ENCODE peak calls at places on chromosomes 7 and 10, in nine cellular contexts. One of them, this sample, is unnamed.

GRCh38 chr10:29794776-29795635 is 160.2 kb upstream of the SVIL start:
- DNase-seq in GM03348: peak; percentile 13
- DNase-seq in NB4: no peak
- DNase-seq in non-pigmented ciliary epithelial cell: no peak
- DNase-seq in adrenal gland: no peak
- DNase-seq in NCI-H2171 treated with DMSO at 0.1 percent for 48 hours: no peak
- DNase-seq in fibroblast of pulmonary artery: peak; percentile 36
- DNase-seq in activated T-cell treated with anti-CD3 and anti-CD28 coated beads, Interleukin-2, amount 50 U/mL, for 24 hours: no peak
- DNase-seq in right cardiac atrium: no peak
- DNase-seq in this sample: no peak

GRCh38 chr10:80204801-80205477 is 398 bp downstream of the ANXA11 start:
- DNase-seq in NCI-H2171 treated with DMSO at 0.1 percent for 48 hours: no peak
- DNase-seq in GM03348: peak; percentile 76
- DNase-seq in NB4: peak; percentile 64
- DNase-seq in right cardiac atrium: peak; percentile 85
- DNase-seq in adrenal gland: peak; percentile 28
- DNase-seq in fibroblast of pulmonary artery: no peak
- DNase-seq in activated T-cell treated with anti-CD3 and anti-CD28 coated beads, Interleukin-2, amount 50 U/mL, for 24 hours: no peak
- DNase-seq in non-pigmented ciliary epithelial cell: no peak
- DNase-seq in this sample: peak; percentile 44

GRCh38 chr7:30703756-30704155 is 21.5 kb upstream of the CRHR2 start:
- DNase-seq in non-pigmented ciliary epithelial cell: no peak
- DNase-seq in NCI-H2171 treated with DMSO at 0.1 percent for 48 hours: no peak
- DNase-seq in right cardiac atrium: no peak
- DNase-seq in NB4: no peak
- DNase-seq in adrenal gland: no peak
- DNase-seq in GM03348: no peak
- DNase-seq in fibroblast of pulmonary artery: no peak
- DNase-seq in activated T-cell treated with anti-CD3 and anti-CD28 coated beads, Interleukin-2, amount 50 U/mL, for 24 hours: no peak
- DNase-seq in this sample: no peak

GRCh38 chr7:3168869-3169268 is 125.2 kb upstream of the CARD11 start:
- DNase-seq in right cardiac atrium: no peak
- DNase-seq in fibroblast of pulmonary artery: no peak
- DNase-seq in NB4: peak; percentile 37
- DNase-seq in adrenal gland: no peak
- DNase-seq in GM03348: no peak
- DNase-seq in activated T-cell treated with anti-CD3 and anti-CD28 coated beads, Interleukin-2, amount 50 U/mL, for 24 hours: no peak
- DNase-seq in non-pigmented ciliary epithelial cell: no peak
- DNase-seq in NCI-H2171 treated with DMSO at 0.1 percent for 48 hours: no peak
- DNase-seq in this sample: no peak

GRCh38 chr7:10038351-10038750 is 935.3 kb upstream of the PHF14 start:
- DNase-seq in adrenal gland: no peak
- DNase-seq in NB4: no peak
- DNase-seq in GM03348: no peak
- DNase-seq in fibroblast of pulmonary artery: no peak
- DNase-seq in activated T-cell treated with anti-CD3 and anti-CD28 coated beads, Interleukin-2, amount 50 U/mL, for 24 hours: no peak
- DNase-seq in right cardiac atrium: no peak
- DNase-seq in non-pigmented ciliary epithelial cell: no peak
- DNase-seq in NCI-H2171 treated with DMSO at 0.1 percent for 48 hours: no peak
- DNase-seq in this sample: no peak

GRCh38 chr7:73668103-73668937 is 689 bp downstream of the VPS37D start:
- DNase-seq in NCI-H2171 treated with DMSO at 0.1 percent for 48 hours: peak; percentile 91
- DNase-seq in GM03348: peak; percentile 47
- DNase-seq in adrenal gland: no peak
- DNase-seq in non-pigmented ciliary epithelial cell: no peak
- DNase-seq in NB4: no peak
- DNase-seq in fibroblast of pulmonary artery: peak; percentile 9
- DNase-seq in right cardiac atrium: peak; percentile 63
- DNase-seq in activated T-cell treated with anti-CD3 and anti-CD28 coated beads, Interleukin-2, amount 50 U/mL, for 24 hours: no peak
- DNase-seq in this sample: no peak

GRCh38 chr10:69898524-69898923 is 96.8 kb downstream of the COL13A1 start:
- DNase-seq in GM03348: no peak
- DNase-seq in activated T-cell treated with anti-CD3 and anti-CD28 coated beads, Interleukin-2, amount 50 U/mL, for 24 hours: no peak
- DNase-seq in non-pigmented ciliary epithelial cell: no peak
- DNase-seq in right cardiac atrium: peak; percentile 12
- DNase-seq in NCI-H2171 treated with DMSO at 0.1 percent for 48 hours: no peak
- DNase-seq in adrenal gland: no peak
- DNase-seq in NB4: no peak
- DNase-seq in fibroblast of pulmonary artery: no peak
- DNase-seq in this sample: peak; percentile 88

GRCh38 chr10:46002916-46003693 is 27.3 kb downstream of the NCOA4 start:
- DNase-seq in GM03348: peak; percentile 18
- DNase-seq in NCI-H2171 treated with DMSO at 0.1 percent for 48 hours: no peak
- DNase-seq in right cardiac atrium: no peak
- DNase-seq in non-pigmented ciliary epithelial cell: no peak
- DNase-seq in fibroblast of pulmonary artery: no peak
- DNase-seq in adrenal gland: no peak
- DNase-seq in NB4: no peak
- DNase-seq in activated T-cell treated with anti-CD3 and anti-CD28 coated beads, Interleukin-2, amount 50 U/mL, for 24 hours: no peak
- DNase-seq in this sample: no peak

GRCh38 chr7:69837387-69838068 is 239.3 kb downstream of the AUTS2 start:
- DNase-seq in NB4: no peak
- DNase-seq in fibroblast of pulmonary artery: peak; percentile 10
- DNase-seq in adrenal gland: no peak
- DNase-seq in non-pigmented ciliary epithelial cell: no peak
- DNase-seq in GM03348: no peak
- DNase-seq in right cardiac atrium: no peak
- DNase-seq in NCI-H2171 treated with DMSO at 0.1 percent for 48 hours: peak; percentile 84
- DNase-seq in activated T-cell treated with anti-CD3 and anti-CD28 coated beads, Interleukin-2, amount 50 U/mL, for 24 hours: no peak
- DNase-seq in this sample: no peak

GRCh38 chr7:110774066-110774465 is 316.9 kb upstream of the LRRN3 start:
- DNase-seq in activated T-cell treated with anti-CD3 and anti-CD28 coated beads, Interleukin-2, amount 50 U/mL, for 24 hours: no peak
- DNase-seq in adrenal gland: no peak
- DNase-seq in fibroblast of pulmonary artery: no peak
- DNase-seq in NCI-H2171 treated with DMSO at 0.1 percent for 48 hours: no peak
- DNase-seq in non-pigmented ciliary epithelial cell: no peak
- DNase-seq in right cardiac atrium: no peak
- DNase-seq in GM03348: no peak
- DNase-seq in NB4: no peak
- DNase-seq in this sample: no peak

GRCh38 chr10:125217986-125218675 is 57.8 kb upstream of the CTBP2 start:
- DNase-seq in right cardiac atrium: no peak
- DNase-seq in fibroblast of pulmonary artery: no peak
- DNase-seq in adrenal gland: no peak
- DNase-seq in non-pigmented ciliary epithelial cell: no peak
- DNase-seq in GM03348: peak; percentile 62
- DNase-seq in activated T-cell treated with anti-CD3 and anti-CD28 coated beads, Interleukin-2, amount 50 U/mL, for 24 hours: no peak
- DNase-seq in NB4: peak; percentile 13
- DNase-seq in NCI-H2171 treated with DMSO at 0.1 percent for 48 hours: no peak
- DNase-seq in this sample: no peak

GRCh38 chr7:137986252-137987010 is 15.5 kb downstream of the CREB3L2 start:
- DNase-seq in right cardiac atrium: no peak
- DNase-seq in NB4: no peak
- DNase-seq in non-pigmented ciliary epithelial cell: no peak
- DNase-seq in NCI-H2171 treated with DMSO at 0.1 percent for 48 hours: no peak
- DNase-seq in GM03348: peak; percentile 73
- DNase-seq in adrenal gland: peak; percentile 88
- DNase-seq in fibroblast of pulmonary artery: peak; percentile 92
- DNase-seq in activated T-cell treated with anti-CD3 and anti-CD28 coated beads, Interleukin-2, amount 50 U/mL, for 24 hours: no peak
- DNase-seq in this sample: no peak

GRCh38 chr10:86836044-86836443 is 79.6 kb downstream of the BMPR1A start:
- DNase-seq in fibroblast of pulmonary artery: no peak
- DNase-seq in NCI-H2171 treated with DMSO at 0.1 percent for 48 hours: no peak
- DNase-seq in adrenal gland: no peak
- DNase-seq in activated T-cell treated with anti-CD3 and anti-CD28 coated beads, Interleukin-2, amount 50 U/mL, for 24 hours: no peak
- DNase-seq in NB4: no peak
- DNase-seq in non-pigmented ciliary epithelial cell: no peak
- DNase-seq in GM03348: no peak
- DNase-seq in right cardiac atrium: no peak
- DNase-seq in this sample: no peak

GRCh38 chr10:91604936-91605534 is 27.8 kb downstream of the PPP1R3C start:
- DNase-seq in adrenal gland: no peak
- DNase-seq in NB4: no peak
- DNase-seq in non-pigmented ciliary epithelial cell: no peak
- DNase-seq in fibroblast of pulmonary artery: peak; percentile 78
- DNase-seq in activated T-cell treated with anti-CD3 and anti-CD28 coated beads, Interleukin-2, amount 50 U/mL, for 24 hours: no peak
- DNase-seq in NCI-H2171 treated with DMSO at 0.1 percent for 48 hours: no peak
- DNase-seq in GM03348: no peak
- DNase-seq in right cardiac atrium: no peak
- DNase-seq in this sample: no peak

GRCh38 chr10:93150289-93150688 is 76.6 kb downstream of the CYP26A1 start:
- DNase-seq in non-pigmented ciliary epithelial cell: peak; percentile 31
- DNase-seq in GM03348: peak; percentile 14
- DNase-seq in fibroblast of pulmonary artery: no peak
- DNase-seq in NCI-H2171 treated with DMSO at 0.1 percent for 48 hours: no peak
- DNase-seq in NB4: peak; percentile 35
- DNase-seq in activated T-cell treated with anti-CD3 and anti-CD28 coated beads, Interleukin-2, amount 50 U/mL, for 24 hours: no peak
- DNase-seq in right cardiac atrium: no peak
- DNase-seq in adrenal gland: no peak
- DNase-seq in this sample: no peak

GRCh38 chr7:104179178-104179577 is 28.6 kb downstream of the ORC5 start:
- DNase-seq in NCI-H2171 treated with DMSO at 0.1 percent for 48 hours: peak; percentile 16
- DNase-seq in NB4: peak; percentile 35
- DNase-seq in activated T-cell treated with anti-CD3 and anti-CD28 coated beads, Interleukin-2, amount 50 U/mL, for 24 hours: no peak
- DNase-seq in fibroblast of pulmonary artery: no peak
- DNase-seq in adrenal gland: no peak
- DNase-seq in right cardiac atrium: no peak
- DNase-seq in GM03348: no peak
- DNase-seq in non-pigmented ciliary epithelial cell: no peak
- DNase-seq in this sample: no peak

GRCh38 chr10:42652860-42653259 is 14.5 kb upstream of the ZNF33B start:
- DNase-seq in fibroblast of pulmonary artery: no peak
- DNase-seq in adrenal gland: no peak
- DNase-seq in right cardiac atrium: no peak
- DNase-seq in NCI-H2171 treated with DMSO at 0.1 percent for 48 hours: no peak
- DNase-seq in NB4: no peak
- DNase-seq in activated T-cell treated with anti-CD3 and anti-CD28 coated beads, Interleukin-2, amount 50 U/mL, for 24 hours: no peak
- DNase-seq in non-pigmented ciliary epithelial cell: no peak
- DNase-seq in GM03348: no peak
- DNase-seq in this sample: no peak

GRCh38 chr7:101163281-101164070 is 1.9 kb downstream of the VGF start:
- DNase-seq in NCI-H2171 treated with DMSO at 0.1 percent for 48 hours: peak; percentile 60
- DNase-seq in adrenal gland: no peak
- DNase-seq in NB4: peak; percentile 82
- DNase-seq in fibroblast of pulmonary artery: no peak
- DNase-seq in activated T-cell treated with anti-CD3 and anti-CD28 coated beads, Interleukin-2, amount 50 U/mL, for 24 hours: peak; percentile 53
- DNase-seq in non-pigmented ciliary epithelial cell: no peak
- DNase-seq in right cardiac atrium: no peak
- DNase-seq in GM03348: no peak
- DNase-seq in this sample: peak; percentile 79

GRCh38 chr7:82740246-82740848 is 296.8 kb upstream of the CACNA2D1 start:
- DNase-seq in right cardiac atrium: peak; percentile 50
- DNase-seq in adrenal gland: peak; percentile 39
- DNase-seq in non-pigmented ciliary epithelial cell: peak; percentile 43
- DNase-seq in activated T-cell treated with anti-CD3 and anti-CD28 coated beads, Interleukin-2, amount 50 U/mL, for 24 hours: no peak
- DNase-seq in GM03348: peak; percentile 52
- DNase-seq in NCI-H2171 treated with DMSO at 0.1 percent for 48 hours: peak; percentile 65
- DNase-seq in NB4: peak; percentile 61
- DNase-seq in fibroblast of pulmonary artery: peak; percentile 72
- DNase-seq in this sample: peak; percentile 47

GRCh38 chr7:116560021-116560970 is 35.5 kb downstream of the CAV1 start:
- DNase-seq in fibroblast of pulmonary artery: no peak
- DNase-seq in non-pigmented ciliary epithelial cell: no peak
- DNase-seq in NB4: no peak
- DNase-seq in activated T-cell treated with anti-CD3 and anti-CD28 coated beads, Interleukin-2, amount 50 U/mL, for 24 hours: no peak
- DNase-seq in NCI-H2171 treated with DMSO at 0.1 percent for 48 hours: peak; percentile 37
- DNase-seq in GM03348: no peak
- DNase-seq in right cardiac atrium: no peak
- DNase-seq in adrenal gland: no peak
- DNase-seq in this sample: no peak

GRCh38 chr7:14510268-14510667 is 392.3 kb downstream of the DGKB start:
- DNase-seq in adrenal gland: no peak
- DNase-seq in GM03348: no peak
- DNase-seq in NB4: no peak
- DNase-seq in fibroblast of pulmonary artery: no peak
- DNase-seq in activated T-cell treated with anti-CD3 and anti-CD28 coated beads, Interleukin-2, amount 50 U/mL, for 24 hours: no peak
- DNase-seq in non-pigmented ciliary epithelial cell: no peak
- DNase-seq in NCI-H2171 treated with DMSO at 0.1 percent for 48 hours: no peak
- DNase-seq in right cardiac atrium: no peak
- DNase-seq in this sample: no peak

GRCh38 chr7:140475747-140476333 is 3.5 kb downstream of the MKRN1 start:
- DNase-seq in NB4: peak; percentile 61
- DNase-seq in adrenal gland: peak; percentile 33
- DNase-seq in non-pigmented ciliary epithelial cell: no peak
- DNase-seq in fibroblast of pulmonary artery: peak; percentile 54
- DNase-seq in activated T-cell treated with anti-CD3 and anti-CD28 coated beads, Interleukin-2, amount 50 U/mL, for 24 hours: no peak
- DNase-seq in NCI-H2171 treated with DMSO at 0.1 percent for 48 hours: peak; percentile 78
- DNase-seq in right cardiac atrium: no peak
- DNase-seq in GM03348: peak; percentile 63
- DNase-seq in this sample: no peak

GRCh38 chr10:102117391-102118159 is 2.6 kb downstream of the LDB1 start:
- DNase-seq in fibroblast of pulmonary artery: peak; percentile 88
- DNase-seq in NB4: peak; percentile 91
- DNase-seq in GM03348: peak; percentile 76
- DNase-seq in right cardiac atrium: peak; percentile 94
- DNase-seq in activated T-cell treated with anti-CD3 and anti-CD28 coated beads, Interleukin-2, amount 50 U/mL, for 24 hours: peak; percentile 78
- DNase-seq in adrenal gland: peak; percentile 91
- DNase-seq in non-pigmented ciliary epithelial cell: no peak
- DNase-seq in NCI-H2171 treated with DMSO at 0.1 percent for 48 hours: peak; percentile 89
- DNase-seq in this sample: no peak

GRCh38 chr7:1591396-1591795 is 21.6 kb upstream of the PSMG3 start:
- DNase-seq in fibroblast of pulmonary artery: no peak
- DNase-seq in non-pigmented ciliary epithelial cell: no peak
- DNase-seq in adrenal gland: no peak
- DNase-seq in right cardiac atrium: peak; percentile 3
- DNase-seq in NCI-H2171 treated with DMSO at 0.1 percent for 48 hours: no peak
- DNase-seq in NB4: no peak
- DNase-seq in GM03348: no peak
- DNase-seq in activated T-cell treated with anti-CD3 and anti-CD28 coated beads, Interleukin-2, amount 50 U/mL, for 24 hours: no peak
- DNase-seq in this sample: no peak

GRCh38 chr10:110216240-110216639 is 8.8 kb downstream of the MXI1 start:
- DNase-seq in adrenal gland: no peak
- DNase-seq in GM03348: no peak
- DNase-seq in right cardiac atrium: no peak
- DNase-seq in non-pigmented ciliary epithelial cell: no peak
- DNase-seq in activated T-cell treated with anti-CD3 and anti-CD28 coated beads, Interleukin-2, amount 50 U/mL, for 24 hours: no peak
- DNase-seq in NB4: no peak
- DNase-seq in NCI-H2171 treated with DMSO at 0.1 percent for 48 hours: no peak
- DNase-seq in fibroblast of pulmonary artery: no peak
- DNase-seq in this sample: no peak

GRCh38 chr7:17952387-17952786 is 12.1 kb upstream of the SNX13 start:
- DNase-seq in fibroblast of pulmonary artery: no peak
- DNase-seq in non-pigmented ciliary epithelial cell: no peak
- DNase-seq in activated T-cell treated with anti-CD3 and anti-CD28 coated beads, Interleukin-2, amount 50 U/mL, for 24 hours: no peak
- DNase-seq in NCI-H2171 treated with DMSO at 0.1 percent for 48 hours: no peak
- DNase-seq in right cardiac atrium: no peak
- DNase-seq in NB4: no peak
- DNase-seq in GM03348: no peak
- DNase-seq in adrenal gland: no peak
- DNase-seq in this sample: no peak

GRCh38 chr7:39664057-39664456 is 40.7 kb downstream of the RALA start:
- DNase-seq in fibroblast of pulmonary artery: no peak
- DNase-seq in NCI-H2171 treated with DMSO at 0.1 percent for 48 hours: peak; percentile 38
- DNase-seq in non-pigmented ciliary epithelial cell: no peak
- DNase-seq in GM03348: no peak
- DNase-seq in activated T-cell treated with anti-CD3 and anti-CD28 coated beads, Interleukin-2, amount 50 U/mL, for 24 hours: no peak
- DNase-seq in adrenal gland: no peak
- DNase-seq in NB4: no peak
- DNase-seq in right cardiac atrium: no peak
- DNase-seq in this sample: no peak

GRCh38 chr10:60260321-60260720 is 129.4 kb downstream of the ANK3 start:
- DNase-seq in fibroblast of pulmonary artery: no peak
- DNase-seq in right cardiac atrium: no peak
- DNase-seq in NB4: no peak
- DNase-seq in NCI-H2171 treated with DMSO at 0.1 percent for 48 hours: no peak
- DNase-seq in adrenal gland: no peak
- DNase-seq in activated T-cell treated with anti-CD3 and anti-CD28 coated beads, Interleukin-2, amount 50 U/mL, for 24 hours: no peak
- DNase-seq in non-pigmented ciliary epithelial cell: no peak
- DNase-seq in GM03348: no peak
- DNase-seq in this sample: no peak

GRCh38 chr7:134831862-134832261 is 52.4 kb downstream of the CALD1 start:
- DNase-seq in NCI-H2171 treated with DMSO at 0.1 percent for 48 hours: no peak
- DNase-seq in activated T-cell treated with anti-CD3 and anti-CD28 coated beads, Interleukin-2, amount 50 U/mL, for 24 hours: no peak
- DNase-seq in non-pigmented ciliary epithelial cell: no peak
- DNase-seq in right cardiac atrium: peak; percentile 81
- DNase-seq in fibroblast of pulmonary artery: no peak
- DNase-seq in NB4: no peak
- DNase-seq in GM03348: no peak
- DNase-seq in adrenal gland: no peak
- DNase-seq in this sample: no peak

GRCh38 chr7:155798673-155799439 is 13.4 kb downstream of the SHH start:
- DNase-seq in NB4: peak; percentile 46
- DNase-seq in activated T-cell treated with anti-CD3 and anti-CD28 coated beads, Interleukin-2, amount 50 U/mL, for 24 hours: no peak
- DNase-seq in fibroblast of pulmonary artery: no peak
- DNase-seq in non-pigmented ciliary epithelial cell: no peak
- DNase-seq in GM03348: no peak
- DNase-seq in adrenal gland: no peak
- DNase-seq in right cardiac atrium: peak; percentile 3
- DNase-seq in NCI-H2171 treated with DMSO at 0.1 percent for 48 hours: peak; percentile 9
- DNase-seq in this sample: no peak

GRCh38 chr10:3475367-3475766 is 302.8 kb upstream of the PITRM1 start:
- DNase-seq in fibroblast of pulmonary artery: no peak
- DNase-seq in GM03348: no peak
- DNase-seq in NB4: no peak
- DNase-seq in non-pigmented ciliary epithelial cell: no peak
- DNase-seq in NCI-H2171 treated with DMSO at 0.1 percent for 48 hours: no peak
- DNase-seq in right cardiac atrium: no peak
- DNase-seq in adrenal gland: no peak
- DNase-seq in activated T-cell treated with anti-CD3 and anti-CD28 coated beads, Interleukin-2, amount 50 U/mL, for 24 hours: no peak
- DNase-seq in this sample: no peak

This sample was measured in Caco-2.